ENCODE peak calls at places on chromosome 18, in five cellular contexts. L is tibial artery, C is A549, D is esophagus squamous epithelium, Q is cardiac muscle cell. R is an unnamed sample. For H3K4me1, the result is how much of the 10 kb centered on the place peaks cover.

GRCh38 chr18:75137346-75137877 is 71.5 kb downstream of the PTGR3 start:
- DNase-seq in L (no peak), Q (no peak), C (no peak), D (no peak), R (no peak)

GRCh38 chr18:46917108-46917807 is at the start of the genes KATNAL2 and PIAS2:
- DNase-seq in D (no peak), Q (peak), C (peak), L (peak), R (peak)

GRCh38 chr18:77068321-77068841 is 64.2 kb downstream of the MBP start:
- DNase-seq in L (no peak), D (no peak), Q (no peak), C (no peak), R (no peak)

GRCh38 chr18:76495435-76496199 is 575 bp upstream of the ZNF516 start:
- DNase-seq in Q (peak), L (peak), C (peak), D (no peak), R (peak)

GRCh38 chr18:2908166-2908945 is 61.5 kb downstream of the EMILIN2 start:
- DNase-seq in L (no peak), C (no peak), D (no peak), Q (no peak), R (no peak)

GRCh38 chr18:79637181-79637920 is 42.3 kb upstream of the CTDP1 start:
- DNase-seq in Q (no peak), C (no peak), L (no peak), D (no peak), R (no peak)

GRCh38 chr18:28284132-28284531 is 107.2 kb upstream of the CDH2 start:
- DNase-seq in L (no peak), Q (no peak), D (no peak), C (no peak), R (no peak)

GRCh38 chr18:56374005-56374655 is 264.3 kb downstream of the TXNL1 start:
- DNase-seq in C (peak), D (no peak), L (no peak), Q (no peak), R (no peak)

GRCh38 chr18:59210311-59210710 is 9.6 kb upstream of the GRP start:
- DNase-seq in Q (no peak), D (no peak), L (no peak), C (no peak), R (no peak)

GRCh38 chr18:26489881-26490280 is 58.5 kb downstream of the KCTD1 start:
- DNase-seq in Q (no peak), D (no peak), L (no peak), C (no peak), R (no peak)

GRCh38 chr18:75581336-75582121 is 154.0 kb upstream of the SMIM21 start:
- DNase-seq in Q (no peak), D (no peak), L (no peak), C (no peak), R (no peak)

GRCh38 chr18:48931680-48932461 is 18.9 kb downstream of the SMAD7 start:
- DNase-seq in L (peak), D (no peak), Q (no peak), C (no peak), R (peak)

GRCh38 chr18:63844254-63844653 is 43.3 kb upstream of the SERPINB2 start:
- DNase-seq in C (peak), Q (peak), L (no peak), D (no peak), R (no peak)

DNA sequence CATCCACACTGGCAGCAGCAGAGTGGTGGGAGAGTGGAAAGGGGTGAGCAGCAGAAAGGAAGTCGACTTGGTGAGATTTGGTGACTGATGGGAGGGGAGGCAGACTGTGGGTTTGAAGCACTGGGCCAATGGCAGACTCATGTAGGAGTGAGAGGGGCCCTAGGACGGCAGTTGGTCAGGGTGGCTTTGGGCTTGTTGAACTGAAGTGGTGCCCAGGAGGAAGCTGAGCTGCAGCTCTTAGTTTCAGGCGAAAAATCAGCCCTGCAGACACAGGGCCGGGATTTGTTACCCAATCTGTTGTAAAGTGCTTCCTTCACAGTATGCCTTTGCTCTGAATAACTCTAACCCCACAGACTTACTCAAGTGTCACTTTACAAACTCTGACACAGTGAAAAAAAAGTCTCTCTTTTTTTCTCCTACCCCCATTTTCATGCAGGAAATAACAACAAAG is 226.7 kb downstream of the VAPA start:
- DNase-seq in Q (no peak), D (no peak), C (no peak), L (no peak), R (no peak)
- H3K4me1 ChIP-seq in Q (under half), D (under half), C (under half), L (under half), R (under half)

GRCh38 chr18:22163432-22163831 is 6.0 kb upstream of the GATA6 start:
- DNase-seq in Q (no peak), D (no peak), C (no peak), L (no peak), R (no peak)

GRCh38 chr18:22165603-22166069 is 3.8 kb upstream of the GATA6 start:
- DNase-seq in L (no peak), D (no peak), Q (peak), C (no peak), R (no peak)

GRCh38 chr18:22166070-22166972 is 3.1 kb upstream of the GATA6 start:
- DNase-seq in D (no peak), Q (peak), L (peak), C (peak), R (no peak)

GRCh38 chr18:22164337-22165048 is 4.9 kb upstream of the GATA6 start:
- DNase-seq in Q (no peak), D (no peak), C (no peak), L (no peak), R (no peak)

DNA sequence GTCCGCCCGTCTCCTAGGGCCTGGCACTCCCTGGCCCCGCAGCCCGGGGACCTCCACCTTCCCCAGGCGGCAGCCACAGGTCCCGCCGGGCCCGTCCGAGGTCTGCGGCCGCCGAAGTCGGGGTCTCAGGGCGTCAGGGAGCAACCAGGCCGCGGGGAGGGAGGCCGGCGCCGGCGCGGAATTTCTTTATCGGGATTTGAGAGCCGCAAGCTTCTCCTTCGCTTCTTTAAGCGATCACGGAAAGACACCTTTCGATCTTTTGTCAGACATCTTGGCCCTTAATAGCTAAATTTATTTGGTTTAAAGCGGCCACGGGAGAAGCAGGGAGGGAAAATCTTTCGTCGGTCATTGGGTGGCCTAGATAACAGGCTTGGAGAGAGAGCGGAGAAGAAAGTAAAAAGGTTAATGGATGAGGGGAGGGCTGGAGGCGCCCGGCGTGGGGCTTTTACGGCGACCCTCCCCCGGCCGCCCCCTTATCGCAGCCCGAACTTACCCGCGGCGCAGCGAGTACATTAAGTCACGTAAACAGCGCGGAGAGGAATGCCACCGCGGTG is 4.3 kb upstream of the GATA6 start:
- DNase-seq in Q (peak), C (no peak), D (no peak), L (no peak), R (no peak)
- H3K4me1 ChIP-seq in Q (under half), C (under half), D (under half), L (under half), R (under half)

GRCh38 chr18:45828917-45829811 is 3.7 kb downstream of the SIGLEC15 start:
- DNase-seq in Q (peak), L (no peak), D (no peak), C (no peak), R (no peak)
- H3K4me1 ChIP-seq in Q (under half), L (under half), D (under half), C (under half), R (under half)

GRCh38 chr18:8409151-8409550 is 200.1 kb upstream of the RAB12 start:
- DNase-seq in C (no peak), Q (no peak), L (no peak), D (no peak), R (no peak)
- H3K4me1 ChIP-seq in C (under half), Q (under half), L (under half), D (under half), R (under half)

GRCh38 chr18:32380559-32380958 is 90.1 kb downstream of the GAREM1 start:
- DNase-seq in L (no peak), D (no peak), C (no peak), Q (no peak), R (no peak)
- H3K4me1 ChIP-seq in L (under half), D (under half), C (under half), Q (under half), R (under half)

GRCh38 chr18:36470896-36471295 is 173.4 kb downstream of the FHOD3 start:
- DNase-seq in Q (no peak), C (no peak), L (no peak), D (no peak), R (no peak)

GRCh38 chr18:36467614-36468013 is 170.1 kb downstream of the FHOD3 start:
- DNase-seq in Q (no peak), D (no peak), C (no peak), L (no peak), R (no peak)

GRCh38 chr18:36465970-36466369 is 168.5 kb downstream of the FHOD3 start:
- DNase-seq in C (no peak), L (no peak), Q (no peak), D (no peak), R (no peak)

GRCh38 chr18:36469471-36469870 is 172.0 kb downstream of the FHOD3 start:
- DNase-seq in D (no peak), Q (no peak), L (no peak), C (no peak), R (no peak)

GRCh38 chr18:36468161-36468560 is 170.6 kb downstream of the FHOD3 start:
- DNase-seq in Q (peak), L (no peak), D (no peak), C (no peak), R (no peak)
- H3K4me1 ChIP-seq in Q (half or more), L (under half), D (under half), C (under half), R (under half)